ENCODE peak calls at places on chromosomes 11 and 22, in nine cellular contexts. S is kidney glomerular epithelial cell; Z is AG10803; B is transverse colon; V is T-helper 1 cell; T is T1000; M is EL; E is stimulated activated CD4-positive, alpha-beta T cell treated with anti-CD3 and anti-CD28 coated beads, Interleukin-1b, Interleukin-23, amount 100 ng/mL, for 48 hours; P is activated CD4-positive, CD25-positive, alpha-beta regulatory T cell. O is an unnamed sample.

GRCh38 chr11:45688472-45689033 is 23.1 kb upstream of the CHST1 start:
- DNase-seq in E (no peak), Z (no peak), V (no peak), S (no peak), B (no peak), M (no peak), T (no peak), P (no peak), O (peak; percentile 75)

GRCh38 chr11:93005239-93005638 is 35.8 kb downstream of the MTNR1B start:
- DNase-seq in E (no peak), Z (peak; percentile 27), M (peak; percentile 12), S (no peak), B (no peak), T (no peak), P (no peak), V (no peak), O (no peak)

GRCh38 chr11:13343067-13343466 is 65.5 kb downstream of the BMAL1 start:
- DNase-seq in B (no peak), S (no peak), T (no peak), P (no peak), M (no peak), Z (no peak), V (no peak), E (no peak), O (no peak)

GRCh38 chr11:61134801-61135257 is 26.4 kb downstream of the VPS37C start:
- DNase-seq in P (no peak), V (no peak), Z (no peak), T (no peak), B (no peak), S (no peak), E (no peak), M (no peak), O (no peak)

GRCh38 chr11:94650756-94651155 is 83.6 kb downstream of the PIWIL4 start:
- DNase-seq in Z (peak; percentile 96), M (peak; percentile 83), E (no peak), V (no peak), S (no peak), P (no peak), T (no peak), B (peak; percentile 17), O (peak; percentile 53)

GRCh38 chr22:30204015-30204741 is 42.4 kb downstream of the LIF start:
- DNase-seq in S (no peak), E (no peak), M (no peak), B (no peak), P (no peak), Z (no peak), V (no peak), T (no peak), O (peak; percentile 47)

GRCh38 chr11:1361882-1362281 is 27.9 kb upstream of the BRSK2 start:
- DNase-seq in S (no peak), E (no peak), B (no peak), M (no peak), T (no peak), V (no peak), P (no peak), Z (no peak), O (no peak)

GRCh38 chr22:34638128-34638527 is 427.8 kb upstream of the ISX start:
- DNase-seq in P (no peak), B (no peak), Z (no peak), V (no peak), S (no peak), T (no peak), M (no peak), E (no peak), O (no peak)

GRCh38 chr11:71251159-71251721 is 1.1 kb downstream of the SHANK2 start:
- DNase-seq in E (no peak), M (no peak), S (peak; percentile 3), Z (no peak), P (no peak), T (peak; percentile 44), B (peak; percentile 25), V (no peak), O (no peak)

GRCh38 chr22:24104307-24105017 is 76.8 kb upstream of the SUSD2 start:
- DNase-seq in T (no peak), E (no peak), P (no peak), Z (no peak), V (no peak), M (no peak), B (no peak), S (no peak), O (no peak)

GRCh38 chr11:28146123-28146751 is 38.0 kb downstream of the METTL15 start:
- DNase-seq in M (peak; percentile 92), V (no peak), S (peak; percentile 83), E (no peak), P (no peak), B (no peak), Z (peak; percentile 88), T (no peak), O (no peak)

GRCh38 chr11:116605543-116605942 is 167.2 kb downstream of the BUD13 start:
- DNase-seq in P (no peak), M (peak; percentile 18), T (no peak), V (no peak), B (peak; percentile 19), Z (no peak), E (peak; percentile 27), S (peak; percentile 33), O (peak; percentile 90)

GRCh38 chr11:126502159-126502558 is 146.7 kb downstream of the ST3GAL4 start:
- DNase-seq in S (no peak), P (no peak), E (no peak), B (no peak), V (no peak), Z (no peak), T (no peak), M (no peak), O (no peak)

GRCh38 chr22:30893434-30894370 is 74.9 kb downstream of the MORC2 start:
- DNase-seq in S (no peak), M (no peak), B (peak; percentile 6), Z (no peak), P (no peak), V (no peak), E (no peak), T (no peak), O (peak; percentile 46)

GRCh38 chr22:28594784-28595324 is 84.8 kb downstream of the TTC28 start:
- DNase-seq in B (no peak), P (no peak), T (no peak), E (no peak), S (peak; percentile 78), Z (peak; percentile 81), V (no peak), M (peak; percentile 58), O (no peak)

GRCh38 chr11:1935156-1936071 is 11.7 kb upstream of the MRPL23 start:
- DNase-seq in T (no peak), S (no peak), V (no peak), P (no peak), M (no peak), E (peak; percentile 1), B (no peak), Z (no peak), O (no peak)

GRCh38 chr11:66369073-66369894 is 2.3 kb downstream of the SLC29A2 start:
- DNase-seq in M (no peak), T (no peak), V (no peak), Z (no peak), B (no peak), E (no peak), P (no peak), S (no peak), O (no peak)

GRCh38 chr11:65891180-65892136 is 985 bp downstream of the CCDC85B start:
- DNase-seq in B (no peak), E (no peak), Z (no peak), S (no peak), P (no peak), T (peak; percentile 86), M (peak; percentile 81), V (no peak), O (no peak)

GRCh38 chr11:13207665-13208594 is 69.7 kb upstream of the BMAL1 start:
- DNase-seq in S (peak; percentile 89), M (peak; percentile 76), V (no peak), Z (peak; percentile 85), T (no peak), P (no peak), B (peak; percentile 40), E (no peak), O (peak; percentile 65)

GRCh38 chr11:72812968-72813739 is 1.1 kb upstream of the ATG16L2 start:
- DNase-seq in Z (peak; percentile 63), B (peak; percentile 71), E (peak; percentile 88), M (peak; percentile 79), S (peak; percentile 42), P (no peak), T (peak; percentile 77), V (peak; percentile 22), O (peak; percentile 84)

GRCh38 chr22:38982008-38982927 is at the start of gene APOBEC3B:
- DNase-seq in V (peak; percentile 18), M (peak; percentile 93), B (peak; percentile 92), Z (peak; percentile 90), E (peak; percentile 70), T (peak; percentile 80), S (peak; percentile 94), P (peak; percentile 10), O (peak; percentile 86)

GRCh38 chr11:83007909-83008580 is 63.7 kb downstream of the RAB30 start:
- DNase-seq in V (no peak), M (peak; percentile 46), E (no peak), B (peak; percentile 68), T (no peak), S (peak; percentile 6), P (no peak), Z (no peak), O (peak; percentile 82)

GRCh38 chr22:50063589-50064393 is 5.7 kb upstream of the TTLL8 start:
- DNase-seq in Z (no peak), P (no peak), B (no peak), E (no peak), V (no peak), T (no peak), M (no peak), S (no peak), O (no peak)

O was measured in islet precursor cell.